ENCODE peak calls at places on chromosomes 6 and 20, in nine cellular contexts. I is pancreas; U is AG08395; G is small intestine; E is stimulated activated CD4-positive, alpha-beta T cell treated with anti-CD3 and anti-CD28 coated beads, Interleukin-15, amount 100 ng/mL, for 1 hour; H is brain microvascular endothelial cell; T is lower lobe of right lung; Y is left lung; R is NCI-H510A treated with DMSO at 0.1 percent for 48 hours. D is an unnamed sample.
A peak's percentile ranks its signal among the peaks of the same experiment; 100 is the strongest.

GRCh38 chr6:67666177-67666964 is 968.7 kb upstream of the ADGRB3 start:
- DNase-seq in I (no peak), U (no peak), H (no peak), Y (no peak), T (no peak), E (no peak), R (no peak), G (no peak), D (no peak)

GRCh38 chr6:31791324-31792089 is 4.0 kb downstream of the VARS1 start:
- DNase-seq in R (peak; percentile 64), T (no peak), G (no peak), H (peak; percentile 45), E (no peak), I (no peak), Y (peak; percentile 49), U (peak; percentile 82), D (peak; percentile 16)

GRCh38 chr6:142934190-142934589 is 10.8 kb downstream of the HIVEP2 start:
- DNase-seq in G (no peak), R (no peak), Y (no peak), T (no peak), I (no peak), U (no peak), H (no peak), E (no peak), D (no peak)

GRCh38 chr20:38534756-38535155 is 46.2 kb upstream of the ADIG start:
- DNase-seq in I (no peak), T (no peak), Y (no peak), E (no peak), G (no peak), H (no peak), R (no peak), U (no peak), D (no peak)

GRCh38 chr6:135176464-135176863 is 4.6 kb upstream of the MYB start:
- DNase-seq in H (no peak), I (no peak), G (no peak), U (no peak), E (no peak), Y (no peak), T (no peak), R (no peak), D (no peak)

GRCh38 chr20:63698739-63699465 is 2.5 kb downstream of the TNFRSF6B start:
- DNase-seq in I (peak; percentile 45), U (peak; percentile 93), T (peak; percentile 47), R (no peak), E (no peak), G (no peak), H (peak; percentile 86), Y (peak; percentile 81), D (peak; percentile 89)

GRCh38 chr6:53735896-53736295 is 58.9 kb upstream of the LRRC1 start:
- DNase-seq in G (peak; percentile 42), R (no peak), H (no peak), T (no peak), I (no peak), Y (no peak), U (no peak), E (no peak), D (no peak)

GRCh38 chr20:25389858-25390537 is 637 bp downstream of the ABHD12 start:
- DNase-seq in Y (peak; percentile 86), G (peak; percentile 40), U (peak; percentile 14), R (peak; percentile 79), H (no peak), T (peak; percentile 63), I (peak; percentile 62), E (no peak), D (no peak)

GRCh38 chr6:140537834-140538680 is 1163.6 kb upstream of the CITED2 start:
- DNase-seq in G (no peak), T (no peak), R (peak; percentile 10), H (peak; percentile 97), U (peak; percentile 80), Y (no peak), I (no peak), E (no peak), D (peak; percentile 92)

GRCh38 chr6:112480551-112480950 is 133.4 kb downstream of the RFPL4B start:
- DNase-seq in U (peak; percentile 49), R (no peak), Y (no peak), I (no peak), G (no peak), E (no peak), H (no peak), T (no peak), D (peak; percentile 18)

GRCh38 chr6:10151144-10151915 is 263.5 kb downstream of the TFAP2A start:
- DNase-seq in E (no peak), Y (no peak), T (no peak), R (no peak), G (no peak), H (peak; percentile 48), I (no peak), U (no peak), D (no peak)

GRCh38 chr20:37914672-37915433 is 11.9 kb downstream of the VSTM2L start:
- DNase-seq in H (no peak), T (no peak), E (no peak), I (no peak), R (no peak), Y (no peak), U (no peak), G (no peak), D (no peak)

GRCh38 chr6:129426343-129426742 is 283.6 kb downstream of the ARHGAP18 start:
- DNase-seq in T (no peak), E (no peak), G (no peak), U (no peak), I (no peak), H (no peak), Y (no peak), R (no peak), D (no peak)

GRCh38 chr6:29953001-29953436 is 10.7 kb downstream of the HLA-A start:
- DNase-seq in G (no peak), I (no peak), H (peak; percentile 82), R (no peak), Y (no peak), E (no peak), U (no peak), T (no peak), D (peak; percentile 98)

GRCh38 chr6:33761922-33762629 is 15.4 kb upstream of the IP6K3 start:
- DNase-seq in T (peak; percentile 63), U (peak; percentile 70), R (peak; percentile 84), H (peak; percentile 22), Y (no peak), E (no peak), I (peak; percentile 81), G (peak; percentile 70), D (peak; percentile 28)

GRCh38 chr6:44660561-44661220 is 273.2 kb downstream of the CDC5L start:
- DNase-seq in Y (no peak), T (no peak), H (no peak), R (no peak), E (no peak), G (peak; percentile 54), I (no peak), U (peak; percentile 58), D (no peak)

GRCh38 chr20:37848706-37849105 is 54.2 kb upstream of the VSTM2L start:
- DNase-seq in H (no peak), I (no peak), G (no peak), T (no peak), Y (no peak), U (no peak), R (no peak), E (no peak), D (no peak)

GRCh38 chr6:75759207-75759606 is 10.2 kb downstream of the MYO6 start:
- DNase-seq in R (no peak), I (no peak), U (no peak), Y (no peak), H (no peak), T (no peak), G (no peak), E (no peak), D (peak; percentile 76)

GRCh38 chr6:54188832-54189231 is 77.6 kb downstream of the MLIP start:
- DNase-seq in G (no peak), H (no peak), I (no peak), T (no peak), R (no peak), E (no peak), Y (no peak), U (no peak), D (no peak)

GRCh38 chr20:61251529-61252393 is at the start of gene CDH4:
- DNase-seq in I (no peak), Y (no peak), T (no peak), H (no peak), U (peak; percentile 19), G (no peak), R (no peak), E (no peak), D (no peak)

GRCh38 chr6:2007165-2007564 is 238.2 kb downstream of the GMDS start:
- DNase-seq in G (no peak), Y (no peak), I (no peak), R (no peak), H (no peak), E (no peak), U (no peak), T (no peak), D (no peak)

GRCh38 chr6:13307508-13307995 is 20.8 kb downstream of the TBC1D7 start:
- DNase-seq in E (no peak), R (no peak), G (no peak), H (peak; percentile 83), I (no peak), T (peak; percentile 73), Y (peak; percentile 81), U (no peak), D (peak; percentile 87)

GRCh38 chr6:28922841-28923317 is 906 bp downstream of the TRIM27 start:
- DNase-seq in H (peak; percentile 23), T (no peak), I (no peak), G (no peak), E (no peak), R (no peak), Y (no peak), U (peak; percentile 28), D (peak; percentile 21)

GRCh38 chr6:23650676-23651075 is 475.3 kb upstream of the NRSN1 start:
- DNase-seq in U (no peak), Y (no peak), E (no peak), R (no peak), T (no peak), I (no peak), G (peak; percentile 63), H (no peak), D (no peak)

D was measured in RCC 7860.